ENCODE peak calls at places on chromosomes 7 and 10, in ten cellular contexts. One of them, this sample, is unnamed.

GRCh38 chr10:132746801-132747625 is 38.9 kb downstream of the NKX6-2 start:
- DNase-seq in body of pancreas: no peak
- DNase-seq in left ventricle myocardium inferior: no peak
- DNase-seq in breast epithelium: no peak
- DNase-seq in uterus: no peak
- DNase-seq in ovary: no peak
- DNase-seq in right atrium auricular region: no peak
- DNase-seq in CD8-positive, alpha-beta memory T cell: no peak
- DNase-seq in fibroblast of lung: no peak
- DNase-seq in GM23338: peak; percentile 50
- DNase-seq in this sample: no peak

GRCh38 chr10:22823109-22823508 is 104.7 kb upstream of the ARMC3 start:
- DNase-seq in body of pancreas: no peak
- DNase-seq in uterus: no peak
- DNase-seq in GM23338: no peak
- DNase-seq in breast epithelium: no peak
- DNase-seq in left ventricle myocardium inferior: no peak
- DNase-seq in ovary: no peak
- DNase-seq in CD8-positive, alpha-beta memory T cell: no peak
- DNase-seq in right atrium auricular region: no peak
- DNase-seq in fibroblast of lung: peak; percentile 69
- DNase-seq in this sample: no peak

GRCh38 chr10:600876-601275 is 88.6 kb downstream of the DIP2C start:
- DNase-seq in body of pancreas: peak; percentile 72
- DNase-seq in right atrium auricular region: no peak
- DNase-seq in ovary: no peak
- DNase-seq in breast epithelium: no peak
- DNase-seq in fibroblast of lung: peak; percentile 43
- DNase-seq in GM23338: no peak
- DNase-seq in uterus: peak; percentile 14
- DNase-seq in CD8-positive, alpha-beta memory T cell: no peak
- DNase-seq in left ventricle myocardium inferior: no peak
- DNase-seq in this sample: no peak

GRCh38 chr10:103752680-103753248 is 102.6 kb downstream of the SH3PXD2A start:
- DNase-seq in left ventricle myocardium inferior: no peak
- DNase-seq in fibroblast of lung: no peak
- DNase-seq in right atrium auricular region: no peak
- DNase-seq in CD8-positive, alpha-beta memory T cell: no peak
- DNase-seq in breast epithelium: no peak
- DNase-seq in uterus: no peak
- DNase-seq in ovary: no peak
- DNase-seq in GM23338: peak; percentile 81
- DNase-seq in body of pancreas: peak; percentile 40
- DNase-seq in this sample: no peak

GRCh38 chr7:44212581-44213184 is 11.9 kb downstream of the YKT6 start:
- DNase-seq in GM23338: no peak
- DNase-seq in fibroblast of lung: no peak
- DNase-seq in breast epithelium: peak; percentile 38
- DNase-seq in right atrium auricular region: no peak
- DNase-seq in uterus: no peak
- DNase-seq in left ventricle myocardium inferior: no peak
- DNase-seq in CD8-positive, alpha-beta memory T cell: no peak
- DNase-seq in ovary: peak; percentile 25
- DNase-seq in body of pancreas: no peak
- DNase-seq in this sample: no peak

GRCh38 chr7:49928787-49929186 is 155.3 kb downstream of the VWC2 start:
- DNase-seq in breast epithelium: no peak
- DNase-seq in right atrium auricular region: no peak
- DNase-seq in GM23338: no peak
- DNase-seq in body of pancreas: no peak
- DNase-seq in ovary: no peak
- DNase-seq in fibroblast of lung: no peak
- DNase-seq in CD8-positive, alpha-beta memory T cell: no peak
- DNase-seq in uterus: no peak
- DNase-seq in left ventricle myocardium inferior: no peak
- DNase-seq in this sample: no peak

GRCh38 chr10:67550042-67550441 is 146.0 kb downstream of the CTNNA3 start:
- DNase-seq in GM23338: no peak
- DNase-seq in left ventricle myocardium inferior: no peak
- DNase-seq in CD8-positive, alpha-beta memory T cell: no peak
- DNase-seq in ovary: no peak
- DNase-seq in uterus: no peak
- DNase-seq in breast epithelium: no peak
- DNase-seq in body of pancreas: no peak
- DNase-seq in right atrium auricular region: no peak
- DNase-seq in fibroblast of lung: no peak
- DNase-seq in this sample: no peak

GRCh38 chr10:71294091-71294561 is 24.9 kb upstream of the SLC29A3 start:
- DNase-seq in uterus: no peak
- DNase-seq in fibroblast of lung: no peak
- DNase-seq in left ventricle myocardium inferior: no peak
- DNase-seq in breast epithelium: no peak
- DNase-seq in ovary: no peak
- DNase-seq in GM23338: no peak
- DNase-seq in body of pancreas: no peak
- DNase-seq in CD8-positive, alpha-beta memory T cell: no peak
- DNase-seq in right atrium auricular region: no peak
- DNase-seq in this sample: no peak

GRCh38 chr10:71471031-71471430 is 74.3 kb downstream of the CDH23 start:
- DNase-seq in GM23338: no peak
- DNase-seq in body of pancreas: no peak
- DNase-seq in breast epithelium: no peak
- DNase-seq in right atrium auricular region: no peak
- DNase-seq in ovary: no peak
- DNase-seq in uterus: peak; percentile 6
- DNase-seq in left ventricle myocardium inferior: no peak
- DNase-seq in fibroblast of lung: no peak
- DNase-seq in CD8-positive, alpha-beta memory T cell: no peak
- DNase-seq in this sample: no peak

DNA sequence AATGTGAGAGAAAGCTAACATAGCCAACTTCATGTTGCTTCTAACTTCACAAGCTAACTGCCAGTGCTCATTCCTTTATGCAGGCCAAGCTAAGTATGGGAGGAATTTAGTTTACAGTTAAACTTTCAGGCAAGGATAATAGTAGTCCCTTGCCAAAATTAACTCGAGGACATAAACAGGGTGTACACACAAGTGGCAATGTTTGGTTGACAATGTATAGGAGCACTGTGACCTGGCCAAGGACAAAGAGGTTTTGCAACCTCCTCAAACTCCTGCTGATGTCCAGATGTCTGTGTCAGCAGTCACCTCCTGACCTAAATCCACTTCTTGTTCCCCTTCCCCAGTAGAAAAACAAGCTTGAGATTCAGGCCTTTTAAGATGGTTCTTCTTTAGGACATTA is 494.6 kb upstream of the KLF6 start:
- DNase-seq in CD8-positive, alpha-beta memory T cell: no peak
- DNase-seq in ovary: no peak
- DNase-seq in body of pancreas: peak; percentile 44
- DNase-seq in uterus: no peak
- DNase-seq in breast epithelium: no peak
- DNase-seq in left ventricle myocardium inferior: no peak
- DNase-seq in GM23338: no peak
- DNase-seq in right atrium auricular region: no peak
- DNase-seq in fibroblast of lung: peak; percentile 69
- DNase-seq in this sample: no peak
- H3K4me1 ChIP-seq in CD8-positive, alpha-beta memory T cell: no peaks in the 10 kb centered on the region
- H3K4me1 ChIP-seq in ovary: peaks cover 24% of the 10 kb centered on the region
- H3K4me1 ChIP-seq in body of pancreas: peaks cover 16% of the 10 kb centered on the region
- H3K4me1 ChIP-seq in uterus: no peaks in the 10 kb centered on the region
- H3K4me1 ChIP-seq in breast epithelium: no peaks in the 10 kb centered on the region
- H3K4me1 ChIP-seq in left ventricle myocardium inferior: peaks cover 48% of the 10 kb centered on the region
- H3K4me1 ChIP-seq in GM23338: no peaks in the 10 kb centered on the region
- H3K4me1 ChIP-seq in right atrium auricular region: peaks cover 38% of the 10 kb centered on the region
- H3K4me1 ChIP-seq in fibroblast of lung: peaks cover 32% of the 10 kb centered on the region
- H3K4me1 ChIP-seq in this sample: no peaks in the 10 kb centered on the region

GRCh38 chr7:39589323-39590111 is 23.3 kb downstream of the YAE1 start:
- DNase-seq in left ventricle myocardium inferior: no peak
- DNase-seq in right atrium auricular region: no peak
- DNase-seq in ovary: no peak
- DNase-seq in uterus: no peak
- DNase-seq in fibroblast of lung: peak; percentile 64
- DNase-seq in body of pancreas: peak; percentile 51
- DNase-seq in GM23338: peak; percentile 78
- DNase-seq in CD8-positive, alpha-beta memory T cell: peak; percentile 67
- DNase-seq in breast epithelium: no peak
- DNase-seq in this sample: peak; percentile 32

GRCh38 chr7:39587393-39587792 is 21.2 kb downstream of the YAE1 start:
- DNase-seq in breast epithelium: no peak
- DNase-seq in ovary: no peak
- DNase-seq in GM23338: no peak
- DNase-seq in fibroblast of lung: peak; percentile 10
- DNase-seq in uterus: no peak
- DNase-seq in right atrium auricular region: no peak
- DNase-seq in left ventricle myocardium inferior: no peak
- DNase-seq in body of pancreas: no peak
- DNase-seq in CD8-positive, alpha-beta memory T cell: no peak
- DNase-seq in this sample: no peak

GRCh38 chr7:39583539-39583938 is 17.3 kb downstream of the YAE1 start:
- DNase-seq in fibroblast of lung: no peak
- DNase-seq in ovary: no peak
- DNase-seq in breast epithelium: no peak
- DNase-seq in body of pancreas: no peak
- DNase-seq in right atrium auricular region: no peak
- DNase-seq in CD8-positive, alpha-beta memory T cell: no peak
- DNase-seq in left ventricle myocardium inferior: no peak
- DNase-seq in GM23338: no peak
- DNase-seq in uterus: no peak
- DNase-seq in this sample: no peak

GRCh38 chr7:39592586-39592985 is 26.4 kb downstream of the YAE1 start:
- DNase-seq in ovary: no peak
- DNase-seq in left ventricle myocardium inferior: no peak
- DNase-seq in GM23338: no peak
- DNase-seq in right atrium auricular region: no peak
- DNase-seq in breast epithelium: no peak
- DNase-seq in fibroblast of lung: peak; percentile 73
- DNase-seq in uterus: no peak
- DNase-seq in body of pancreas: no peak
- DNase-seq in CD8-positive, alpha-beta memory T cell: no peak
- DNase-seq in this sample: no peak

GRCh38 chr7:39588401-39588800 is 22.2 kb downstream of the YAE1 start:
- DNase-seq in left ventricle myocardium inferior: no peak
- DNase-seq in body of pancreas: no peak
- DNase-seq in breast epithelium: no peak
- DNase-seq in fibroblast of lung: no peak
- DNase-seq in right atrium auricular region: no peak
- DNase-seq in ovary: no peak
- DNase-seq in CD8-positive, alpha-beta memory T cell: no peak
- DNase-seq in GM23338: no peak
- DNase-seq in uterus: no peak
- DNase-seq in this sample: no peak
- H3K4me1 ChIP-seq in left ventricle myocardium inferior: peaks cover 15% of the 10 kb centered on the region
- H3K4me1 ChIP-seq in body of pancreas: no peaks in the 10 kb centered on the region
- H3K4me1 ChIP-seq in breast epithelium: no peaks in the 10 kb centered on the region
- H3K4me1 ChIP-seq in fibroblast of lung: peaks cover 7% of the 10 kb centered on the region
- H3K4me1 ChIP-seq in right atrium auricular region: peaks cover 12% of the 10 kb centered on the region
- H3K4me1 ChIP-seq in ovary: no peaks in the 10 kb centered on the region
- H3K4me1 ChIP-seq in CD8-positive, alpha-beta memory T cell: peaks cover 11% of the 10 kb centered on the region
- H3K4me1 ChIP-seq in GM23338: peaks cover 13% of the 10 kb centered on the region
- H3K4me1 ChIP-seq in uterus: no peaks in the 10 kb centered on the region
- H3K4me1 ChIP-seq in this sample: peaks cover 14% of the 10 kb centered on the region

GRCh38 chr10:88828310-88828709 is 23.3 kb downstream of the ANKRD22 start:
- DNase-seq in CD8-positive, alpha-beta memory T cell: no peak
- DNase-seq in right atrium auricular region: no peak
- DNase-seq in body of pancreas: no peak
- DNase-seq in fibroblast of lung: peak; percentile 60
- DNase-seq in breast epithelium: no peak
- DNase-seq in left ventricle myocardium inferior: no peak
- DNase-seq in GM23338: no peak
- DNase-seq in ovary: no peak
- DNase-seq in uterus: no peak
- DNase-seq in this sample: no peak

GRCh38 chr10:88831709-88832108 is 19.9 kb downstream of the ANKRD22 start:
- DNase-seq in ovary: no peak
- DNase-seq in body of pancreas: no peak
- DNase-seq in left ventricle myocardium inferior: no peak
- DNase-seq in breast epithelium: no peak
- DNase-seq in GM23338: no peak
- DNase-seq in uterus: no peak
- DNase-seq in fibroblast of lung: no peak
- DNase-seq in CD8-positive, alpha-beta memory T cell: peak; percentile 58
- DNase-seq in right atrium auricular region: no peak
- DNase-seq in this sample: peak; percentile 30

GRCh38 chr10:88833156-88833555 is 18.5 kb downstream of the ANKRD22 start:
- DNase-seq in uterus: no peak
- DNase-seq in fibroblast of lung: no peak
- DNase-seq in left ventricle myocardium inferior: no peak
- DNase-seq in ovary: no peak
- DNase-seq in right atrium auricular region: no peak
- DNase-seq in GM23338: no peak
- DNase-seq in breast epithelium: no peak
- DNase-seq in body of pancreas: no peak
- DNase-seq in CD8-positive, alpha-beta memory T cell: no peak
- DNase-seq in this sample: no peak

GRCh38 chr10:88832376-88832775 is 19.3 kb downstream of the ANKRD22 start:
- DNase-seq in ovary: no peak
- DNase-seq in body of pancreas: no peak
- DNase-seq in GM23338: no peak
- DNase-seq in uterus: no peak
- DNase-seq in left ventricle myocardium inferior: no peak
- DNase-seq in breast epithelium: no peak
- DNase-seq in fibroblast of lung: no peak
- DNase-seq in right atrium auricular region: no peak
- DNase-seq in CD8-positive, alpha-beta memory T cell: no peak
- DNase-seq in this sample: no peak

DNA sequence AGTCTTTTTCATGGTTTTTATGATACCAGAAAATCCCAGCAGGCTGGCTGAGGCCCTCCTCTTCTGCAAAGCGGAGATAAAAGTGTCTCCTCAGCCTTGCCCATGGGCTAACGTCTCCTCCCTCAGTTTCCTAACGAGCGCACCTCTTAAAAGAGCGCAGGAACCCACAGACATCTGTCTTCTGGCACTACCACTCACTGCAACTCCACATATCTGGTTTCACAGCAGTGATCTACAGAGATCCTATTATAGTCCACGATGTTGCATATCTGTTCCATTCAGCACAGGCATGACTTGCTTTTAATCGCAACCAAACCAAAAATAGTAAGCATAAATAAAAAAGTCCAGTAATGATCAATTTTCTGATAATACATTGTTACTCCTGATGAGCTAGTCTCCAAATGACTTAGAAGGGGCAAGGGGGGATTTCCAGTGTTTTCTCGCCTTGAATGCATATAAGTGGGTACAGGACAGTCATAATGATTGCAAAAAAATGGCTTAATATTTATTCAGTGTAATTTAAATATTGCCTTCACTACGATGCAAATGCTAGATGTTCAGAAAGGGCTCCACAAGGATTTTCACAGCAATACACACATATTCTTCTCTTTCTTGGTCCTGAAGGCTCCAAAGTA is 20.9 kb downstream of the ANKRD22 start:
- DNase-seq in breast epithelium: no peak
- DNase-seq in uterus: no peak
- DNase-seq in right atrium auricular region: no peak
- DNase-seq in CD8-positive, alpha-beta memory T cell: no peak
- DNase-seq in left ventricle myocardium inferior: no peak
- DNase-seq in fibroblast of lung: no peak
- DNase-seq in ovary: no peak
- DNase-seq in body of pancreas: no peak
- DNase-seq in GM23338: no peak
- DNase-seq in this sample: no peak
- H3K4me1 ChIP-seq in breast epithelium: no peaks in the 10 kb centered on the region
- H3K4me1 ChIP-seq in uterus: no peaks in the 10 kb centered on the region
- H3K4me1 ChIP-seq in right atrium auricular region: no peaks in the 10 kb centered on the region
- H3K4me1 ChIP-seq in CD8-positive, alpha-beta memory T cell: peaks cover 56% of the 10 kb centered on the region
- H3K4me1 ChIP-seq in left ventricle myocardium inferior: no peaks in the 10 kb centered on the region
- H3K4me1 ChIP-seq in fibroblast of lung: no peaks in the 10 kb centered on the region
- H3K4me1 ChIP-seq in ovary: no peaks in the 10 kb centered on the region
- H3K4me1 ChIP-seq in body of pancreas: no peaks in the 10 kb centered on the region
- H3K4me1 ChIP-seq in GM23338: no peaks in the 10 kb centered on the region
- H3K4me1 ChIP-seq in this sample: peaks cover 26% of the 10 kb centered on the region

GRCh38 chr7:134457166-134457565 is 1.7 kb downstream of the AKR1B1 start:
- DNase-seq in fibroblast of lung: peak; percentile 70
- DNase-seq in CD8-positive, alpha-beta memory T cell: no peak
- DNase-seq in GM23338: no peak
- DNase-seq in breast epithelium: no peak
- DNase-seq in body of pancreas: no peak
- DNase-seq in ovary: no peak
- DNase-seq in left ventricle myocardium inferior: no peak
- DNase-seq in uterus: no peak
- DNase-seq in right atrium auricular region: no peak
- DNase-seq in this sample: no peak
- H3K4me1 ChIP-seq in fibroblast of lung: peaks cover 24% of the 10 kb centered on the region
- H3K4me1 ChIP-seq in CD8-positive, alpha-beta memory T cell: peaks cover 30% of the 10 kb centered on the region
- H3K4me1 ChIP-seq in GM23338: no peaks in the 10 kb centered on the region
- H3K4me1 ChIP-seq in breast epithelium: no peaks in the 10 kb centered on the region
- H3K4me1 ChIP-seq in body of pancreas: peaks cover 12% of the 10 kb centered on the region
- H3K4me1 ChIP-seq in ovary: peaks cover 9% of the 10 kb centered on the region
- H3K4me1 ChIP-seq in left ventricle myocardium inferior: peaks cover 60% of the 10 kb centered on the region
- H3K4me1 ChIP-seq in uterus: no peaks in the 10 kb centered on the region
- H3K4me1 ChIP-seq in right atrium auricular region: peaks cover 54% of the 10 kb centered on the region
- H3K4me1 ChIP-seq in this sample: peaks cover 6% of the 10 kb centered on the region